ENCODE peak calls at places on chromosomes 1 and 21, in ten cellular contexts. F is NCI-H460; X is cerebellum; E is kidney tubule cell; L is astrocyte; S is HTR-8/SVneo; G is NAMALWA; N is NCI-H1694 treated with DMSO at 0.1 percent for 48 hours; A is left colon; H is stimulated activated naive CD8-positive, alpha-beta T cell treated with anti-CD3 and anti-CD28 coated beads, Interleukin-15, Interleukin-2, amounts not matched to agents 100 U/mL and 50 U/mL, for 24 hours. M is an unnamed sample.

GRCh38 chr1:7561331-7561921 is 209.7 kb upstream of the VAMP3 start:
- DNase-seq in N (no peak), S (no peak), G (peak), A (no peak), L (no peak), E (no peak), H (peak), F (no peak), X (no peak), M (no peak)

GRCh38 chr21:31198575-31198974 is 145.5 kb downstream of the TIAM1 start:
- DNase-seq in H (no peak), N (peak), X (peak), F (peak), S (peak), G (peak), L (peak), E (peak), A (no peak), M (peak)

GRCh38 chr1:224054012-224054411 is 59.9 kb upstream of the FBXO28 start:
- DNase-seq in X (no peak), E (peak), F (no peak), S (no peak), H (no peak), A (no peak), N (no peak), L (no peak), G (no peak), M (no peak)

GRCh38 chr1:37430074-37430985 is 44.0 kb upstream of the ZC3H12A start:
- DNase-seq in N (no peak), L (no peak), H (no peak), S (no peak), F (no peak), X (no peak), E (no peak), G (no peak), A (no peak), M (no peak)

GRCh38 chr1:228809621-228810313 is 74.5 kb downstream of the RHOU start:
- DNase-seq in G (no peak), X (no peak), F (no peak), L (no peak), A (peak), E (peak), N (no peak), S (no peak), H (no peak), M (no peak)

GRCh38 chr1:101207891-101208290 is 28.9 kb upstream of the S1PR1 start:
- DNase-seq in H (no peak), L (peak), G (no peak), E (no peak), A (no peak), F (no peak), X (peak), S (no peak), N (no peak), M (no peak)

GRCh38 chr1:30345525-30346145 is 377.8 kb downstream of the MATN1 start:
- DNase-seq in A (no peak), L (no peak), E (peak), N (no peak), S (no peak), H (no peak), F (no peak), G (no peak), X (no peak), M (no peak)

GRCh38 chr1:2999571-2999970 is 21.7 kb upstream of the ACTRT2 start:
- DNase-seq in A (no peak), E (no peak), F (no peak), N (no peak), G (no peak), L (no peak), X (no peak), H (no peak), S (no peak), M (no peak)

GRCh38 chr1:19647643-19648042 is 3.5 kb downstream of the NBL1 start:
- DNase-seq in N (no peak), H (no peak), E (no peak), X (no peak), L (no peak), A (peak), S (no peak), G (no peak), F (no peak), M (no peak)

GRCh38 chr1:41171266-41171874 is 70.7 kb downstream of the SCMH1 start:
- DNase-seq in L (no peak), X (no peak), F (no peak), N (no peak), A (no peak), G (no peak), E (no peak), H (no peak), S (no peak), M (no peak)

GRCh38 chr1:23792151-23792945 is 1.4 kb downstream of the LYPLA2 start:
- DNase-seq in G (no peak), H (no peak), N (no peak), S (no peak), A (no peak), F (no peak), E (no peak), X (no peak), L (no peak), M (no peak)

GRCh38 chr1:164755674-164756073 is 196.7 kb downstream of the PBX1 start:
- DNase-seq in N (no peak), F (no peak), E (no peak), S (no peak), G (no peak), H (no peak), A (no peak), L (no peak), X (no peak), M (no peak)

GRCh38 chr1:173916667-173917066 is 460 bp downstream of the SERPINC1 start:
- DNase-seq in E (no peak), L (no peak), N (no peak), A (no peak), H (no peak), X (no peak), S (no peak), G (no peak), F (no peak), M (no peak)

GRCh38 chr1:211326528-211327340 is at the start of gene TRAF5:
- DNase-seq in L (peak), G (peak), A (no peak), F (peak), S (peak), H (peak), E (peak), N (peak), X (peak), M (no peak)

GRCh38 chr1:37817481-37817880 is 9.5 kb upstream of the YRDC start:
- DNase-seq in X (no peak), L (no peak), N (no peak), E (no peak), G (no peak), S (no peak), H (no peak), F (no peak), A (no peak), M (no peak)

GRCh38 chr1:85898861-85899260 is 190.6 kb upstream of the ZNHIT6 start:
- DNase-seq in L (peak), X (no peak), N (no peak), G (no peak), H (no peak), S (no peak), E (peak), F (no peak), A (no peak), M (no peak)

GRCh38 chr1:228081578-228082259 is 789 bp upstream of the ARF1 start:
- DNase-seq in H (peak), X (no peak), F (no peak), A (no peak), S (no peak), G (peak), N (no peak), E (no peak), L (no peak), M (no peak)

GRCh38 chr1:10634075-10634427 is 159.3 kb downstream of the PEX14 start:
- DNase-seq in N (no peak), H (no peak), X (no peak), S (no peak), G (no peak), A (no peak), L (no peak), F (no peak), E (no peak), M (no peak)

GRCh38 chr1:27561126-27561899 is 42.6 kb downstream of the AHDC1 start:
- DNase-seq in X (no peak), A (no peak), L (no peak), H (no peak), F (no peak), E (no peak), N (no peak), G (no peak), S (no peak), M (no peak)

GRCh38 chr21:33403128-33403785 is at the start of gene IFNGR2:
- DNase-seq in X (peak), G (peak), E (peak), A (no peak), S (no peak), F (no peak), L (no peak), N (no peak), H (peak), M (no peak)

GRCh38 chr1:116817582-116818064 is 63.4 kb downstream of the CD2 start:
- DNase-seq in L (no peak), G (peak), S (peak), H (peak), E (peak), N (peak), X (no peak), F (peak), A (peak), M (peak)

GRCh38 chr1:92960395-92961130 is 699 bp downstream of the DIPK1A start:
- DNase-seq in S (peak), G (peak), F (peak), L (peak), A (peak), X (peak), N (peak), H (peak), E (peak), M (peak)

GRCh38 chr1:16126738-16127515 is 28.9 kb downstream of the EPHA2 start:
- DNase-seq in F (no peak), L (no peak), N (no peak), G (no peak), H (no peak), E (no peak), S (no peak), A (no peak), X (no peak), M (no peak)

GRCh38 chr1:30748699-30749401 is 8.7 kb downstream of the LAPTM5 start:
- DNase-seq in L (no peak), E (peak), H (peak), F (no peak), A (no peak), G (no peak), X (no peak), N (no peak), S (no peak), M (no peak)

GRCh38 chr1:228174482-228175315 is 9.1 kb downstream of the IBA57 start:
- DNase-seq in L (no peak), F (no peak), E (no peak), X (no peak), N (no peak), A (peak), G (peak), S (no peak), H (no peak), M (peak)

M was measured in HCT116.